ENCODE peak calls at places on chromosomes 2 and 18, in four cellular contexts. K, B, D and W are unnamed samples.

GRCh38 chr2:20635698-20636584 is 15.0 kb downstream of the HS1BP3 start:
- DNase-seq in B (peak), D (peak), K (peak), W (peak)

GRCh38 chr2:109129356-109129920 is 433 bp downstream of the SH3RF3 start:
- DNase-seq in D (peak), K (no peak), B (peak), W (no peak)

GRCh38 chr2:12722445-12723316 is 5.9 kb downstream of the TRIB2 start:
- DNase-seq in K (no peak), B (no peak), D (no peak), W (no peak)

GRCh38 chr2:240963376-240964220 is 34.8 kb upstream of the SNED1 start:
- DNase-seq in D (no peak), B (peak), K (no peak), W (peak)

GRCh38 chr2:121360566-121361300 is 75.7 kb upstream of the TFCP2L1 start:
- DNase-seq in D (peak), K (no peak), B (peak), W (no peak)

GRCh38 chr2:108583903-108584520 is 49.7 kb downstream of the LIMS1 start:
- DNase-seq in B (peak), K (peak), D (peak), W (peak)

GRCh38 chr2:54775710-54776109 is 52.2 kb downstream of the EML6 start:
- DNase-seq in B (no peak), K (no peak), D (peak), W (no peak)

GRCh38 chr2:170369894-170370293 is 191.9 kb downstream of the MYO3B start:
- DNase-seq in K (no peak), B (no peak), D (peak), W (no peak)

GRCh38 chr2:145563752-145564615 is 1044.1 kb upstream of the ZEB2 start:
- DNase-seq in D (no peak), K (no peak), B (no peak), W (peak)

GRCh38 chr18:33440384-33441043 is at the start of gene CCDC178:
- DNase-seq in D (no peak), K (no peak), B (no peak), W (peak)

GRCh38 chr2:20232837-20233207 is 7.9 kb upstream of the SDC1 start:
- DNase-seq in K (no peak), B (peak), D (no peak), W (no peak)

GRCh38 chr2:127044977-127045654 is 61.8 kb downstream of the BIN1 start:
- DNase-seq in B (no peak), D (no peak), K (no peak), W (no peak)

GRCh38 chr2:129191530-129191929 is 787.9 kb upstream of the RAB6C start:
- DNase-seq in B (no peak), K (no peak), D (no peak), W (no peak)

GRCh38 chr18:63788447-63789096 is 13.4 kb downstream of the SERPINB7 start:
- DNase-seq in D (peak), K (no peak), B (no peak), W (no peak)

GRCh38 chr18:48719988-48720654 is 181.3 kb downstream of the CTIF start:
- DNase-seq in K (no peak), B (no peak), D (no peak), W (no peak)

GRCh38 chr18:59787998-59788875 is 91.0 kb upstream of the CCBE1 start:
- DNase-seq in K (no peak), B (no peak), D (peak), W (no peak)

GRCh38 chr2:159226059-159226461 is 60.4 kb downstream of the WDSUB1 start:
- DNase-seq in B (no peak), K (no peak), D (peak), W (no peak)

GRCh38 chr18:38427234-38427633 is 861.6 kb upstream of the CELF4 start:
- DNase-seq in D (no peak), B (no peak), K (no peak), W (no peak)

GRCh38 chr2:48607307-48608014 is 10.2 kb upstream of the GTF2A1L start:
- DNase-seq in B (no peak), D (no peak), K (no peak), W (no peak)

GRCh38 chr2:29293830-29294438 is 178.7 kb downstream of the CLIP4 start:
- DNase-seq in B (no peak), K (no peak), D (peak), W (peak)

GRCh38 chr2:182522930-182523541 is 96.2 kb upstream of the PDE1A start:
- DNase-seq in D (no peak), K (no peak), B (no peak), W (no peak)

GRCh38 chr2:203252851-203253250 is 14.0 kb downstream of the CYP20A1 start:
- DNase-seq in K (no peak), D (no peak), B (no peak), W (no peak)

GRCh38 chr2:1518501-1518821 is 105.2 kb downstream of the TPO start:
- DNase-seq in K (peak), B (no peak), D (no peak), W (no peak)

GRCh38 chr2:120625865-120626560 is 109.7 kb upstream of the GLI2 start:
- DNase-seq in D (no peak), K (no peak), B (peak), W (no peak)

GRCh38 chr2:217684431-217685254 is 318.2 kb downstream of the TNS1 start:
- DNase-seq in B (no peak), K (no peak), D (no peak), W (no peak)

GRCh38 chr18:22282311-22283235 is 113.2 kb downstream of the GATA6 start:
- DNase-seq in D (peak), B (no peak), K (no peak), W (no peak)
- TF ChIP-seq CTCF in D (no peak), B (no peak), K (no peak), W (no peak)

GRCh38 chr2:157748371-157749132 is 119.9 kb upstream of the ACVR1C start:
- DNase-seq in B (no peak), D (no peak), K (no peak), W (no peak)

GRCh38 chr2:157749684-157750083 is 121.0 kb upstream of the ACVR1C start:
- DNase-seq in B (no peak), D (no peak), K (peak), W (no peak)

GRCh38 chr2:157747695-157748370 is 119.2 kb upstream of the ACVR1C start:
- DNase-seq in K (no peak), B (no peak), D (no peak), W (no peak)

GRCh38 chr2:157747280-157747679 is 118.6 kb upstream of the ACVR1C start:
- DNase-seq in B (no peak), D (no peak), K (no peak), W (no peak)

GRCh38 chr2:157751462-157752058 is 122.9 kb upstream of the ACVR1C start:
- DNase-seq in D (peak), K (no peak), B (no peak), W (no peak)
- TF ChIP-seq CTCF in D (no peak), K (no peak), B (no peak), W (peak)

GRCh38 chr2:202061695-202062094 is 11.4 kb upstream of the KIAA2012 start:
- DNase-seq in D (peak), B (no peak), K (no peak), W (no peak)

GRCh38 chr2:202064206-202064880 is 8.7 kb upstream of the KIAA2012 start:
- DNase-seq in K (no peak), B (no peak), D (peak), W (no peak)

GRCh38 chr2:202056611-202057010 is 16.4 kb upstream of the KIAA2012 start:
- DNase-seq in K (no peak), B (no peak), D (peak), W (no peak)

GRCh38 chr2:202064881-202065230 is 8.2 kb upstream of the KIAA2012 start:
- DNase-seq in D (no peak), K (no peak), B (no peak), W (no peak)

DNA sequence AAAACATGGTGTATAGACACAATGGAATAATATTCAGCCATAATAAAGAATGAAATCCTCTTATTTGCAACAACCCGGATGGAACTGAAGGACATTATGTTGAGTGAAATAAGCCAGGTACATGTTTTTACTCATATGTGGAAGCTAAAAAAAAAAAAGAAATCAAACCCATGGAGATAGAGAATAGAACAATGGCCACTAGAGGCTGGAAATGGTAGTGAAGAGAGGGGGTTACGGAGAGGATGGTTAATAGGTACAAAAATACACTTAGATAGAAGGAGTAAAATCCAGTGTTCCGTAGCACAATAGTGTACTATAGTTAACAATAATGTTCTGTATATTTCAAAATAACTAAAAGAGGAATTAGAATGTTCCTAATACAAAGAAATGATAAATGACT is 12.8 kb upstream of the KIAA2012 start:
- DNase-seq in D (no peak), B (no peak), K (no peak), W (no peak)
- TF ChIP-seq CTCF in D (peak), B (no peak), K (no peak), W (peak)

GRCh38 chr2:132668189-132668833 is 1.7 kb downstream of the LYPD1 start:
- DNase-seq in D (peak), K (no peak), B (no peak), W (peak)
- TF ChIP-seq CTCF in D (peak), K (no peak), B (no peak), W (peak)

GRCh38 chr2:8586397-8587051 is 95.3 kb upstream of the ID2 start:
- DNase-seq in D (no peak), K (no peak), B (peak), W (no peak)
- TF ChIP-seq CTCF in D (no peak), K (no peak), B (no peak), W (no peak)

GRCh38 chr2:218745160-218745558 is 34.5 kb downstream of the TTLL4 start:
- DNase-seq in B (no peak), K (no peak), D (peak), W (no peak)

GRCh38 chr2:218746960-218747359 is 35.0 kb upstream of the CYP27A1 start:
- DNase-seq in K (no peak), B (no peak), D (no peak), W (no peak)

GRCh38 chr2:218745559-218746469 is 35.2 kb downstream of the TTLL4 start:
- DNase-seq in B (no peak), K (no peak), D (no peak), W (no peak)

GRCh38 chr2:218746470-218746795 is 35.5 kb upstream of the CYP27A1 start:
- DNase-seq in K (no peak), B (no peak), D (no peak), W (no peak)

GRCh38 chr2:218748795-218749429 is 33.0 kb upstream of the CYP27A1 start:
- DNase-seq in D (no peak), B (no peak), K (no peak), W (no peak)
- TF ChIP-seq CTCF in D (no peak), B (no peak), K (no peak), W (no peak)

GRCh38 chr2:15939854-15940660 is at the start of gene MYCN:
- DNase-seq in K (no peak), B (no peak), D (peak), W (peak)
- TF ChIP-seq CTCF in K (peak), B (no peak), D (peak), W (peak)

GRCh38 chr18:79964330-79965118 is at the start of gene HSBP1L1:
- DNase-seq in K (peak), D (peak), B (no peak), W (peak)
- TF ChIP-seq CTCF in K (peak), D (peak), B (no peak), W (peak)

GRCh38 chr18:34820360-34820759 is 110.3 kb downstream of the DTNA start:
- DNase-seq in D (no peak), B (no peak), K (no peak), W (no peak)

GRCh38 chr18:34818069-34818468 is 108.0 kb downstream of the DTNA start:
- DNase-seq in B (no peak), K (no peak), D (no peak), W (no peak)

GRCh38 chr18:34816183-34816582 is 106.1 kb downstream of the DTNA start:
- DNase-seq in B (no peak), K (no peak), D (no peak), W (no peak)

GRCh38 chr18:34817636-34818035 is 107.5 kb downstream of the DTNA start:
- DNase-seq in K (no peak), B (no peak), D (no peak), W (no peak)

DNA sequence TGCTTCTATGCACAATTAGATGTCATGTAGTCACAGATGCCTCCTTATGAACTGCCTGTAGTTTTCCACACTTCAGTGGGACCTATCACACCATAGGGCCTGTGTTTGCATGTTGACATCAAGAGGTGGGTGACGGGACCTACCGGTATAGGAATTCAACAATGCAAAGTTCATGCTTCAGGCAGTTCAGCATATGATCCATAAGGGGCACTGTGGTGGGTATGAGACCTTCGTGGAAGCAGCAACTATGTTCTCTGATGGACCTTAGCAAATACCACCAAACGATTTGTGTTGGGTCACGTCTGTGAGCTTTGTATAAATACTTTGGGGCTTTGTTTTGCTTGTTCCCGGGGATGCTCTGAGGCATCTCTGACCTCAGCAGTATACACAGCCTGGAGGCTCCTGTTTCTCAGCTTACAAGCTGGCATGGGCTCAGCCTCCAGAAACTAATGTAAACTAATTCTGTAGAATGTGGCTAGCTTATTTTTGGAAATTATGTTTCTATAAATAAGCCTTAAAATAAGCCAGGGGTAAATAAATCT is 111.6 kb downstream of the DTNA start:
- DNase-seq in K (no peak), B (no peak), D (peak), W (no peak)
- TF ChIP-seq CTCF in K (no peak), B (no peak), D (no peak), W (no peak)